ENCODE peak calls at places on chromosomes 13 and 19, in four cellular contexts. Y, Q, E and I are unnamed samples.

GRCh38 chr13:26503826-26504594 is 53.5 kb upstream of the WASF3 start:
- DNase-seq in Y (no peak), Q (no peak), E (no peak), I (no peak)

GRCh38 chr13:49436890-49437289 is 7.0 kb downstream of the CAB39L start:
- DNase-seq in Y (peak; percentile 55), Q (peak; percentile 18), E (peak; percentile 37), I (no peak)

GRCh38 chr19:29687244-29687896 is 22.1 kb downstream of the PLEKHF1 start:
- DNase-seq in Y (no peak), Q (peak; percentile 75), E (peak; percentile 70), I (no peak)

GRCh38 chr13:37657134-37657533 is 58.6 kb upstream of the POSTN start:
- DNase-seq in Y (no peak), Q (no peak), E (no peak), I (no peak)

GRCh38 chr13:30895773-30896172 is 10.3 kb upstream of the MEDAG start:
- DNase-seq in Y (no peak), Q (no peak), E (no peak), I (no peak)

GRCh38 chr19:41098762-41099161 is 10.5 kb downstream of the CYP2A13 start:
- DNase-seq in Y (no peak), Q (no peak), E (no peak), I (no peak)

GRCh38 chr13:89380101-89380500 is 1708.9 kb downstream of the SLITRK5 start:
- DNase-seq in Y (peak; percentile 62), Q (no peak), E (no peak), I (peak; percentile 86)

GRCh38 chr13:106095406-106095805 is 440.1 kb downstream of the EFNB2 start:
- DNase-seq in Y (no peak), Q (no peak), E (no peak), I (no peak)

GRCh38 chr13:85995788-85996418 is 196.7 kb upstream of the SLITRK6 start:
- DNase-seq in Y (no peak), Q (no peak), E (no peak), I (no peak)

GRCh38 chr13:69597088-69597487 is 510.5 kb upstream of the ATXN8OS start:
- DNase-seq in Y (no peak), Q (no peak), E (no peak), I (no peak)

GRCh38 chr19:6421075-6422014 is 3.3 kb downstream of the KHSRP start:
- DNase-seq in Y (peak; percentile 23), Q (no peak), E (no peak), I (no peak)

GRCh38 chr13:101915755-101916107 is 463.3 kb downstream of the ITGBL1 start:
- DNase-seq in Y (no peak), Q (no peak), E (no peak), I (peak; percentile 76)

GRCh38 chr13:108786578-108787100 is 157.2 kb downstream of the MYO16 start:
- DNase-seq in Y (no peak), Q (no peak), E (no peak), I (no peak)

GRCh38 chr19:18208098-18208951 is 4.5 kb upstream of the RAB3A start:
- DNase-seq in Y (peak; percentile 83), Q (peak; percentile 65), E (peak; percentile 43), I (peak; percentile 5)

GRCh38 chr13:20684041-20684440 is 19.5 kb upstream of the IL17D start:
- DNase-seq in Y (no peak), Q (no peak), E (no peak), I (no peak)

GRCh38 chr19:28727133-28727834 is 485.7 kb downstream of the UQCRFS1 start:
- DNase-seq in Y (no peak), Q (no peak), E (no peak), I (no peak)

GRCh38 chr13:90272356-90272755 is 1075.1 kb upstream of the MIR17HG start:
- DNase-seq in Y (no peak), Q (no peak), E (no peak), I (no peak)

GRCh38 chr19:982567-983170 is 1.5 kb upstream of the WDR18 start:
- DNase-seq in Y (peak; percentile 87), Q (peak; percentile 80), E (peak; percentile 66), I (peak; percentile 17)

GRCh38 chr19:49642488-49643035 is 553 bp downstream of the SCAF1 start:
- DNase-seq in Y (peak; percentile 71), Q (no peak), E (no peak), I (no peak)

GRCh38 chr13:83085186-83085900 is 796.9 kb downstream of the SLITRK1 start:
- DNase-seq in Y (no peak), Q (no peak), E (no peak), I (no peak)

GRCh38 chr13:98033277-98034247 is 80.1 kb downstream of the IPO5 start:
- DNase-seq in Y (no peak), Q (peak; percentile 42), E (no peak), I (no peak)

GRCh38 chr13:33937373-33938087 is 119.6 kb downstream of the RFC3 start:
- DNase-seq in Y (no peak), Q (peak; percentile 48), E (no peak), I (no peak)